ENCODE peak calls at places on chromosomes 4 and X, in seven cellular contexts. M is IMR-90, T is H9, R is mesenchymal stem cell, P is H1, Y is neuronal stem cell, J is trophoblast cell. D is an unnamed sample.

GRCh38 chrX:132093239-132093860 is 34.5 kb downstream of the FRMD7 start:
- DNase-seq in P (no peak), R (no peak), Y (no peak), M (no peak), J (no peak), T (no peak), D (peak; percentile 5)

GRCh38 chrX:117973175-117974075 is 143.2 kb downstream of the KLHL13 start:
- DNase-seq in T (no peak), M (no peak), Y (no peak), R (no peak), P (no peak), J (no peak), D (peak; percentile 0)

GRCh38 chrX:108439434-108439883 is at the start of gene COL4A5:
- DNase-seq in R (peak; percentile 91), P (peak; percentile 50), J (peak; percentile 1), T (peak; percentile 79), Y (peak; percentile 72), M (peak; percentile 80), D (peak; percentile 95)

GRCh38 chrX:39891781-39892180 is 206.0 kb downstream of the BCOR start:
- DNase-seq in M (no peak), T (no peak), R (no peak), P (no peak), J (no peak), Y (no peak), D (no peak)

GRCh38 chr4:70601422-70602039 is 9.5 kb downstream of the AMBN start:
- DNase-seq in R (peak; percentile 61), Y (peak; percentile 56), P (peak; percentile 55), M (peak; percentile 74), T (peak; percentile 85), J (peak; percentile 8), D (peak; percentile 90)

GRCh38 chrX:46589977-46590723 is 16.6 kb downstream of the CHST7 start:
- DNase-seq in J (no peak), R (no peak), T (no peak), P (no peak), Y (no peak), M (peak; percentile 62), D (no peak)

GRCh38 chr4:186940476-186940875 is 216.8 kb upstream of the FAT1 start:
- DNase-seq in R (no peak), T (no peak), P (no peak), Y (no peak), J (no peak), M (no peak), D (no peak)

GRCh38 chrX:102712216-102712966 is at the start of gene GPRASP2:
- DNase-seq in J (peak; percentile 9), R (peak; percentile 23), T (peak; percentile 58), M (no peak), P (peak; percentile 62), Y (peak; percentile 57), D (peak; percentile 45)

GRCh38 chr4:93174598-93174997 is 654.0 kb upstream of the ATOH1 start:
- DNase-seq in J (no peak), P (no peak), R (no peak), M (no peak), Y (no peak), T (no peak), D (no peak)

GRCh38 chr4:91113130-91113706 is 986.0 kb downstream of the CCSER1 start:
- DNase-seq in R (peak; percentile 34), P (no peak), J (no peak), Y (peak; percentile 23), M (peak; percentile 6), T (no peak), D (peak; percentile 79)

GRCh38 chr4:86670739-86671138 is 76.6 kb downstream of the PTPN13 start:
- DNase-seq in R (peak; percentile 34), P (no peak), J (no peak), Y (no peak), T (no peak), M (peak; percentile 83), D (no peak)

GRCh38 chr4:185573651-185574199 is 38.4 kb upstream of the PDLIM3 start:
- DNase-seq in Y (no peak), M (peak; percentile 80), P (peak; percentile 57), J (peak; percentile 88), R (peak; percentile 93), T (peak; percentile 88), D (peak; percentile 98)

GRCh38 chr4:77843628-77844027 is 19.0 kb upstream of the MRPL1 start:
- DNase-seq in M (no peak), J (no peak), T (no peak), R (no peak), P (no peak), Y (no peak), D (peak; percentile 57)

GRCh38 chr4:159312236-159312635 is 209.4 kb downstream of the RAPGEF2 start:
- DNase-seq in R (no peak), J (no peak), P (no peak), Y (no peak), T (no peak), M (peak; percentile 8), D (no peak)

GRCh38 chrX:118536687-118537461 is 41.3 kb downstream of the DOCK11 start:
- DNase-seq in J (no peak), R (peak; percentile 42), P (no peak), Y (no peak), T (no peak), M (peak; percentile 33), D (peak; percentile 50)

GRCh38 chr4:137359691-137360315 is 172.5 kb downstream of the PCDH18 start:
- DNase-seq in P (no peak), J (no peak), R (no peak), T (no peak), M (peak; percentile 35), Y (no peak), D (no peak)

GRCh38 chr4:127641524-127641923 is 8.8 kb downstream of the INTU start:
- DNase-seq in P (no peak), T (no peak), Y (no peak), J (no peak), R (no peak), M (peak; percentile 15), D (no peak)

GRCh38 chr4:5030152-5030668 is 11.0 kb upstream of the CYTL1 start:
- DNase-seq in R (no peak), M (no peak), Y (no peak), T (no peak), J (no peak), P (no peak), D (no peak)

GRCh38 chr4:105146286-105147219 is at the start of gene TET2:
- DNase-seq in R (peak; percentile 87), T (peak; percentile 63), M (peak; percentile 87), P (peak; percentile 67), Y (peak; percentile 58), J (peak; percentile 69), D (peak; percentile 78)

GRCh38 chr4:105145913-105146285 is 777 bp upstream of the TET2 start:
- DNase-seq in R (no peak), P (peak; percentile 66), Y (peak; percentile 17), J (no peak), T (peak; percentile 56), M (no peak), D (no peak)

GRCh38 chr4:105140684-105141490 is 5.8 kb upstream of the TET2 start:
- DNase-seq in M (no peak), P (no peak), J (no peak), T (no peak), R (peak; percentile 37), Y (peak; percentile 29), D (peak; percentile 48)

GRCh38 chr4:105147226-105148151 is 813 bp downstream of the TET2 start:
- DNase-seq in R (peak; percentile 67), P (no peak), M (peak; percentile 44), T (peak; percentile 69), J (no peak), Y (peak; percentile 42), D (peak; percentile 64)

DNA sequence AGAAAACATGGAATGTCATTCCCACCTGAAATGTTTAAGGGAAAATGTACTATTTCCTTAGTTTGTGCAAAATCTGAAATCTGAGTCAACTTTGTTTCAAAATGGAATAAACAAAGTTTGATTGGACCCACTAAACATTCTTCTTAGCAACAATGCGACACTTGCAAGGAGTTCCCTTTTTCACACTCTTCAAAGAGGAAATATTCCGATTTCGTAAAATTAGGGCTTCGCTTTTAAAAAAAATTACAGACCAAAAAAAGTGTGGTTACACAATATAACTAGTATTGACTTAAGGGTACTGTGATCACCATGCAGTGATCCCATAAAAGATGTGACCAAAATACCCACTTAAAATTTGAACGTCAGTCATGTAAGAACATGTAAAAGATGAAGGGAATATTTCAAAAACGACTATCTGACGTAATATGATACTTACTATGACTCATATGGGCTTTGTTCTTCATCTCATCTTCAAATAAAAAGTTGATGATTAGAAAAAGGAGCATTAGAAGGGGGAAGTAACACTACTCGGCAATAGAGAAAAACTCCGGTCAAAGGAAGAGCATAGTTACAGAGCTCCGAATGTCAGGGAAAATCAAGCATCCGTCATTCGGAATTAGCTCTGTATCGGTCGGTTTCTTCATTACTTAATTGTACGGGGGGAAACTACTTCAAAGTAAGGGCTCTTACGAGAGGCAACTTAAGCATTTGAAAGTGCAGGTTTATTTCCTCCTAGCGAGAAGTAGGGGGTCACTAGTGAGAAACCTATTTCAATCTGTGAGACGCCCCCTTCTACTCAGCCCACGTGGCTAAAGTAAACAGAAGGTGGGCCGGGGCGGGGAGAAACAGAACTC is 1.4 kb upstream of the TET2 start:
- DNase-seq in P (no peak), M (no peak), R (no peak), J (no peak), Y (no peak), T (no peak), D (peak; percentile 34)
- H3K4ac ChIP-seq in P (no peak overlapping the region), M (no peak overlapping the region), R (no peak overlapping the region), J (no peak overlapping the region), Y (no peak overlapping the region), T (no peak overlapping the region), D (no peak overlapping the region)

GRCh38 chr4:32031026-32031425 is 1310.9 kb downstream of the PCDH7 start:
- DNase-seq in R (no peak), M (no peak), P (no peak), Y (no peak), T (no peak), J (no peak), D (no peak)
- H3K4ac ChIP-seq in R (no peak overlapping the region), M (no peak overlapping the region), P (no peak overlapping the region), Y (no peak overlapping the region), T (no peak overlapping the region), J (no peak overlapping the region), D (no peak overlapping the region)

DNA sequence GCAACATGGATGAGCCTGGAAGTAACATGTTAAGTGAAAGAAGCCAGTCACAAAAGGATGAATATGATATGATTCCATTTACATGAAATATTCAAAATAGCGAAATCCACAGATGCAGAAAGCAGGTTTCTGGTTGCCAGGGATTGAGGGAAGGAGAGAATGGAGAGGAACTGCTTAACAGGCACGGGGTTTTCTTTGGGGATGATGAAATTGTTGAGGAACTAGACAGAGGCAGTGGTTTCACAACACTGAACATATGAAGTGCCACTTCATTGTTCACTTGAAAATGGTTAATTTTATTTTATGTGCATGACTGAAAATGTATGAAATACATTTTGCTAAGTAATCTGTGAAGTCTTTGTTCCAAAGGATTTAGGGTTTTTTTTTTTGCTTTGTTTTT is 182.5 kb upstream of the TBL1X start:
- DNase-seq in P (no peak), Y (no peak), R (no peak), T (no peak), J (no peak), M (no peak), D (no peak)
- H3K4ac ChIP-seq in P (no peak overlapping the region), Y (no peak overlapping the region), R (no peak overlapping the region), T (no peak overlapping the region), J (no peak overlapping the region), M (no peak overlapping the region), D (no peak overlapping the region)

DNA sequence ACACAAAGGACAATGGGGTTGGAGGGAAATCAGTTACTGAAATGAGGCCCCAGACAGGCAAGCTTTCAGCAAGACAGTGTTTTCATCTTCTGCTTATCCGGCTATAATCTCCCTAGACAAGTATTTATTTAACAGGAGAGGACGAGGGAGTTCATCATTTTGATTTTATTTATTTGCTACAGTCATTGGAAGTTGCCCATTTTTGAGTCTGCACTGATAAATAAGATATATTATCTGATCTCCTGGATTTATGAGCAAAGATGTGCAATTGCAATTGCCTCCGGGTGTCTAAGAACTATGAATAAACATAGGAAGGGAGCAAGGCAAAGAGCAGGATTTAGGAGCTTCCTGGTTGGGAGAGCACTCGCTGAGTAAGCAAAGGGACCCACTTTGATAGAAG is 263.2 kb upstream of the EDA2R start:
- DNase-seq in Y (no peak), M (no peak), P (no peak), R (no peak), T (no peak), J (no peak), D (no peak)
- H3K4ac ChIP-seq in Y (no peak overlapping the region), M (no peak overlapping the region), P (no peak overlapping the region), R (no peak overlapping the region), T (no peak overlapping the region), J (no peak overlapping the region), D (no peak overlapping the region)